ENCODE peak calls at places on chromosomes 2 and 18, in six cellular contexts. A is uterus, T is prostate gland, Y is IMR-90, L is right lobe of liver, K is stomach. R is an unnamed sample. For H3K4me1, the result is how much of the 10 kb centered on the place peaks cover.

GRCh38 chr2:59025157-59025757 is 784.1 kb upstream of the FANCL start:
- DNase-seq in K (peak), Y (peak), T (no peak), L (no peak), A (no peak), R (peak)

GRCh38 chr18:5980721-5981120 is 85.4 kb upstream of the TMEM200C start:
- DNase-seq in A (no peak), K (no peak), T (no peak), Y (no peak), L (no peak), R (no peak)

GRCh38 chr2:14907014-14907612 is 274.6 kb downstream of the LRATD1 start:
- DNase-seq in K (no peak), T (no peak), A (no peak), L (no peak), Y (no peak), R (no peak)

GRCh38 chr2:25817630-25818029 is 60.7 kb downstream of the ASXL2 start:
- DNase-seq in T (no peak), L (no peak), Y (no peak), A (no peak), K (no peak), R (no peak)

GRCh38 chr2:133240505-133241230 is 327.6 kb downstream of the NCKAP5 start:
- DNase-seq in Y (peak), A (no peak), K (no peak), T (no peak), L (no peak), R (no peak)

GRCh38 chr2:240396623-240397541 is 38.6 kb upstream of the GPC1 start:
- DNase-seq in T (no peak), Y (no peak), L (no peak), K (no peak), A (no peak), R (no peak)

GRCh38 chr2:185208261-185208660 is 530.3 kb upstream of the FSIP2 start:
- DNase-seq in L (no peak), K (peak), A (no peak), Y (no peak), T (no peak), R (peak)

GRCh38 chr2:138814123-138814883 is 34.1 kb upstream of the NXPH2 start:
- DNase-seq in K (no peak), Y (no peak), A (no peak), L (no peak), T (no peak), R (no peak)

GRCh38 chr18:39487932-39488331 is 1922.3 kb upstream of the CELF4 start:
- DNase-seq in L (no peak), K (no peak), A (no peak), T (no peak), Y (no peak), R (no peak)

GRCh38 chr18:47163241-47163640 is 12.9 kb downstream of the IER3IP1 start:
- DNase-seq in L (no peak), Y (peak), T (no peak), A (no peak), K (no peak), R (no peak)

GRCh38 chr2:179429060-179429471 is 164.4 kb upstream of the SESTD1 start:
- DNase-seq in L (no peak), A (no peak), T (no peak), K (no peak), Y (no peak), R (no peak)

GRCh38 chr2:162677476-162677875 is 161.1 kb downstream of the KCNH7 start:
- DNase-seq in L (no peak), A (no peak), K (no peak), Y (no peak), T (no peak), R (no peak)

GRCh38 chr2:25825238-25825637 is 53.0 kb downstream of the ASXL2 start:
- DNase-seq in L (no peak), A (no peak), Y (no peak), T (no peak), K (no peak), R (no peak)

GRCh38 chr18:3790702-3791101 is 340.7 kb downstream of the TGIF1 start:
- DNase-seq in T (no peak), K (no peak), L (no peak), A (peak), Y (no peak), R (no peak)

GRCh38 chr2:25335971-25336370 is 5.8 kb downstream of the DNMT3A start:
- DNase-seq in K (no peak), L (no peak), T (no peak), Y (no peak), A (no peak), R (no peak)

GRCh38 chr2:8053241-8053640 is 628.6 kb upstream of the ID2 start:
- DNase-seq in Y (no peak), A (no peak), K (no peak), T (no peak), L (no peak), R (no peak)

GRCh38 chr18:24443870-24444269 is 16.6 kb upstream of the HRH4 start:
- DNase-seq in K (no peak), Y (no peak), A (no peak), L (no peak), T (no peak), R (no peak)

GRCh38 chr2:224008702-224009261 is 30.3 kb downstream of the SERPINE2 start:
- DNase-seq in Y (no peak), K (peak), L (no peak), A (no peak), T (no peak), R (peak)

GRCh38 chr2:31054383-31054782 is 83.9 kb downstream of the GALNT14 start:
- DNase-seq in T (no peak), K (no peak), A (no peak), L (no peak), Y (no peak), R (no peak)

GRCh38 chr2:100070078-100070477 is 72.3 kb downstream of the AFF3 start:
- DNase-seq in L (no peak), T (no peak), A (no peak), Y (peak), K (no peak), R (no peak)

GRCh38 chr18:75072672-75073371 is 136.1 kb downstream of the PTGR3 start:
- DNase-seq in Y (no peak), T (no peak), A (no peak), L (no peak), K (no peak), R (no peak)

GRCh38 chr2:207884127-207884526 is 114.4 kb upstream of the FZD5 start:
- DNase-seq in L (no peak), A (no peak), K (no peak), T (no peak), Y (no peak), R (no peak)
- H3K4me3 ChIP-seq in L (no peak), A (no peak), K (no peak), T (no peak), Y (no peak), R (no peak)

GRCh38 chr18:31245820-31246219 is 72.1 kb upstream of the DSG1 start:
- DNase-seq in L (no peak), Y (no peak), A (no peak), T (no peak), K (no peak), R (no peak)
- H3K4me1 ChIP-seq in L (under half), Y (under half), A (under half), T (under half), K (under half), R (under half)

GRCh38 chr2:42342061-42342794 is 18.8 kb downstream of the COX7A2L start:
- DNase-seq in Y (peak), K (no peak), L (peak), T (no peak), A (peak), R (no peak)
- TF ChIP-seq POLR2A in Y (no peak), K (no peak), L (no peak), T (no peak), A (no peak), R (no peak)

GRCh38 chr2:29774624-29775023 is 146.8 kb downstream of the ALK start:
- DNase-seq in A (no peak), T (no peak), K (no peak), Y (no peak), L (no peak), R (no peak)
- H3K4me3 ChIP-seq in A (no peak), T (no peak), K (no peak), Y (no peak), L (no peak), R (no peak)

GRCh38 chr2:203808041-203808750 is 59.4 kb upstream of the CTLA4 start:
- DNase-seq in T (no peak), Y (peak), L (no peak), A (no peak), K (no peak), R (no peak)

GRCh38 chr2:203812294-203813221 is 55.0 kb upstream of the CTLA4 start:
- DNase-seq in T (no peak), K (no peak), L (no peak), A (no peak), Y (no peak), R (no peak)

GRCh38 chr2:203811491-203812221 is 55.9 kb upstream of the CTLA4 start:
- DNase-seq in A (peak), K (peak), L (peak), Y (peak), T (no peak), R (peak)

GRCh38 chr2:203809084-203809521 is 58.5 kb upstream of the CTLA4 start:
- DNase-seq in K (no peak), L (no peak), T (no peak), Y (peak), A (no peak), R (no peak)

DNA sequence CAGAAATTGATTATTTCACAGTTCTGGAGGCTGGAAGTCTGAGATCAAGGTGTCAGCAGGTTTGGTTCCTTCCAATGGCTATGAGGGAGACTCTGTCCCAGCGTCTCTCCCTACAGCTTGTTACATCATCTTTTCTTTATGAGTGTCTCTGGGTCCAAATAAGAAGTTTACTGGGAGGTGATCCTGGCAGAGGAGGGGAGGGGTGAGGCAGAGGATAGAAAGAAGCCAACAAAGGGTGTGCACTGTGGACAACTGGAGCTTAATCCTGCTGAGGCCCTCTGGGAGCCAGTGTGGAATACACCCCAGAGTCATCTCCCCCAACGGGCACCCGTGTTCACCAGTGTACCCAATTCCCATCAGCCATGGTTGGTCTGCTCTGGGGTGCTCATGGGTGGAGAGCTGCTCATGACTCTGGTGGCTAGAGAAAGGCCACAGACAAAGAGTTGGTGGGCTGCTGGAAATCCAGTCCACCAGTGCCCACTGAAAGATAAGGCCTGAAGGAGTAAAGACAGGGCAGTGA is 57.5 kb upstream of the CTLA4 start:
- DNase-seq in L (no peak), K (no peak), A (no peak), T (no peak), Y (no peak), R (no peak)
- H3K4me1 ChIP-seq in L (under half), K (under half), A (under half), T (under half), Y (under half), R (under half)

GRCh38 chr2:74147729-74148456 is at the start of gene BOLA3:
- DNase-seq in Y (peak), L (peak), T (peak), K (peak), A (peak), R (peak)
- TF ChIP-seq POLR2A in Y (peak), L (peak), T (no peak), K (no peak), A (no peak), R (no peak)

GRCh38 chr18:10524507-10525425 is 1.1 kb upstream of the NAPG start:
- DNase-seq in T (no peak), L (no peak), K (no peak), A (peak), Y (peak), R (no peak)
- H3K4me3 ChIP-seq in T (no peak), L (peak), K (peak), A (peak), Y (peak), R (peak)

GRCh38 chr2:46267616-46268015 is 29.6 kb upstream of the EPAS1 start:
- DNase-seq in A (no peak), L (no peak), Y (peak), K (no peak), T (no peak), R (no peak)
- H3K4me1 ChIP-seq in A (under half), L (under half), Y (under half), K (under half), T (under half), R (under half)

GRCh38 chr2:113284481-113284880 is 5.8 kb upstream of the PAX8 start:
- DNase-seq in L (no peak), T (no peak), K (no peak), Y (peak), A (no peak), R (no peak)

GRCh38 chr2:113285816-113286215 is 7.1 kb upstream of the PAX8 start:
- DNase-seq in Y (no peak), L (no peak), K (no peak), A (no peak), T (no peak), R (no peak)

GRCh38 chr2:113281920-113282746 is 3.4 kb upstream of the PAX8 start:
- DNase-seq in A (no peak), K (no peak), T (no peak), Y (peak), L (no peak), R (no peak)

GRCh38 chr2:113282747-113283533 is 4.2 kb upstream of the PAX8 start:
- DNase-seq in A (no peak), L (peak), T (peak), Y (peak), K (peak), R (peak)

DNA sequence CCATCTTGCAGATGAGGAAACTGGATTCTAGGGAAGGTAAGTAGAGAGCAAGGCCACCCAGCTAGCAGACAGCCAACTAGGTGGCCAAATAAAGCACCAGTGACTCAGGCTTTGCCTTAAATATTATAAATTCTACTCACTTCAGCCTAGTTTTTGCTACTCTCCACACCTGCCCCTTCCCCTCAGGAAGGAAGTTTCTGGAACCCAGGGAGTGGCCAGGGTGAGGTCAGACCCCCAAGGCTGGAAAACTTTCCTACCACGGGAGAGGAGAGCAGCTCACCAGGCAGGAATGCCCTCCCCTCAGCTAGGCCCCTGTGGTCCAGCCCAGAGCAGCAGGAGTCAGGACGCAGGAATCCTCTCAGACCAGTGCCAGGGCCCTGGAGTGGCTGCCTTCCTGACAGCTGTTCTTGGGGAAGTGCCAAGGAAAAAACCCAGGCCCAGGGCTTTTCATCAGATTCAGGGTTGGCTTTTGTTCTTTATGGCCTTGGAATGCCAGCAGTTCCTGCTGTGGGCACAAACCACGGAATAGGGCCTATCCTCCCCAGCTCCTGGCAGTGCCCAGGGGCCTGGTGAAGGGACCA is 5.1 kb upstream of the PAX8 start:
- DNase-seq in T (peak), A (peak), Y (peak), L (peak), K (peak), R (peak)
- TF ChIP-seq POLR2A in T (no peak), A (no peak), Y (no peak), L (peak), K (no peak), R (no peak)

GRCh38 chr2:15942711-15943345 is 2.5 kb downstream of the MYCN start:
- DNase-seq in K (no peak), L (no peak), T (no peak), Y (no peak), A (no peak), R (no peak)

GRCh38 chr2:15941970-15942710 is 1.8 kb downstream of the MYCN start:
- DNase-seq in T (no peak), Y (no peak), A (peak), K (peak), L (no peak), R (peak)

GRCh38 chr2:15939854-15940660 is at the start of gene MYCN:
- DNase-seq in T (peak), K (peak), A (peak), L (peak), Y (no peak), R (peak)

GRCh38 chr2:15940661-15941482 is 522 bp downstream of the MYCN start:
- DNase-seq in L (no peak), A (no peak), K (no peak), T (no peak), Y (no peak), R (no peak)

GRCh38 chr2:15941483-15941853 is 1.1 kb downstream of the MYCN start:
- DNase-seq in A (no peak), K (no peak), Y (no peak), T (no peak), L (no peak), R (no peak)
- H3K4me3 ChIP-seq in A (peak), K (peak), Y (no peak), T (peak), L (peak), R (peak)